ENCODE peak calls at places on chromosome 10, in six cellular contexts. One of them, this sample, is unnamed.
A peak's percentile ranks its signal among the peaks of the same experiment; 100 is the strongest.

GRCh38 chr10:16967000-16967865 is 150.0 kb upstream of the RSU1 start:
- DNase-seq in NCI-H748 treated with DMSO at 0.1 percent for 48 hours: no peak
- DNase-seq in ELF-1: no peak
- DNase-seq in SK-N-SH: no peak
- DNase-seq in amniotic epithelial cell: peak; percentile 20
- DNase-seq in mucosa of descending colon: no peak
- DNase-seq in this sample: no peak

GRCh38 chr10:49177391-49178355 is 10.5 kb downstream of the TMEM273 start:
- DNase-seq in mucosa of descending colon: no peak
- DNase-seq in amniotic epithelial cell: peak; percentile 57
- DNase-seq in SK-N-SH: no peak
- DNase-seq in ELF-1: no peak
- DNase-seq in NCI-H748 treated with DMSO at 0.1 percent for 48 hours: no peak
- DNase-seq in this sample: no peak

GRCh38 chr10:80277016-80277415 is 12.4 kb downstream of the MAT1A start:
- DNase-seq in ELF-1: no peak
- DNase-seq in SK-N-SH: no peak
- DNase-seq in NCI-H748 treated with DMSO at 0.1 percent for 48 hours: no peak
- DNase-seq in mucosa of descending colon: no peak
- DNase-seq in amniotic epithelial cell: no peak
- DNase-seq in this sample: no peak

GRCh38 chr10:19412531-19412930 is 363.9 kb downstream of the MALRD1 start:
- DNase-seq in amniotic epithelial cell: peak; percentile 68
- DNase-seq in mucosa of descending colon: no peak
- DNase-seq in NCI-H748 treated with DMSO at 0.1 percent for 48 hours: no peak
- DNase-seq in SK-N-SH: peak; percentile 19
- DNase-seq in ELF-1: peak; percentile 16
- DNase-seq in this sample: peak; percentile 9

GRCh38 chr10:84574101-84574500 is 245.7 kb downstream of the CCSER2 start:
- DNase-seq in mucosa of descending colon: no peak
- DNase-seq in amniotic epithelial cell: no peak
- DNase-seq in SK-N-SH: no peak
- DNase-seq in ELF-1: peak; percentile 7
- DNase-seq in NCI-H748 treated with DMSO at 0.1 percent for 48 hours: no peak
- DNase-seq in this sample: no peak

GRCh38 chr10:11683529-11684320 is 58.5 kb upstream of the ECHDC3 start:
- DNase-seq in NCI-H748 treated with DMSO at 0.1 percent for 48 hours: peak; percentile 3
- DNase-seq in SK-N-SH: no peak
- DNase-seq in amniotic epithelial cell: no peak
- DNase-seq in ELF-1: no peak
- DNase-seq in mucosa of descending colon: peak; percentile 63
- DNase-seq in this sample: no peak

GRCh38 chr10:3241128-3242057 is 68.8 kb upstream of the PITRM1 start:
- DNase-seq in amniotic epithelial cell: no peak
- DNase-seq in NCI-H748 treated with DMSO at 0.1 percent for 48 hours: no peak
- DNase-seq in ELF-1: no peak
- DNase-seq in mucosa of descending colon: no peak
- DNase-seq in SK-N-SH: no peak
- DNase-seq in this sample: no peak

GRCh38 chr10:47137311-47137851 is 162.6 kb upstream of the GDF10 start:
- DNase-seq in SK-N-SH: no peak
- DNase-seq in amniotic epithelial cell: peak; percentile 91
- DNase-seq in NCI-H748 treated with DMSO at 0.1 percent for 48 hours: no peak
- DNase-seq in mucosa of descending colon: no peak
- DNase-seq in ELF-1: no peak
- DNase-seq in this sample: no peak

GRCh38 chr10:31698169-31698890 is 230.3 kb downstream of the ARHGAP12 start:
- DNase-seq in ELF-1: no peak
- DNase-seq in amniotic epithelial cell: peak; percentile 94
- DNase-seq in mucosa of descending colon: no peak
- DNase-seq in SK-N-SH: no peak
- DNase-seq in NCI-H748 treated with DMSO at 0.1 percent for 48 hours: no peak
- DNase-seq in this sample: no peak

GRCh38 chr10:62512732-62513475 is 138.7 kb downstream of the ZNF365 start:
- DNase-seq in NCI-H748 treated with DMSO at 0.1 percent for 48 hours: no peak
- DNase-seq in mucosa of descending colon: no peak
- DNase-seq in ELF-1: no peak
- DNase-seq in SK-N-SH: no peak
- DNase-seq in amniotic epithelial cell: no peak
- DNase-seq in this sample: no peak

GRCh38 chr10:11301571-11302111 is 284.0 kb downstream of the CELF2 start:
- DNase-seq in SK-N-SH: no peak
- DNase-seq in amniotic epithelial cell: no peak
- DNase-seq in mucosa of descending colon: no peak
- DNase-seq in ELF-1: no peak
- DNase-seq in NCI-H748 treated with DMSO at 0.1 percent for 48 hours: no peak
- DNase-seq in this sample: no peak

GRCh38 chr10:11204355-11204879 is 186.7 kb downstream of the CELF2 start:
- DNase-seq in NCI-H748 treated with DMSO at 0.1 percent for 48 hours: no peak
- DNase-seq in SK-N-SH: no peak
- DNase-seq in mucosa of descending colon: no peak
- DNase-seq in ELF-1: peak; percentile 61
- DNase-seq in amniotic epithelial cell: no peak
- DNase-seq in this sample: no peak

GRCh38 chr10:121303273-121303890 is 294.9 kb downstream of the FGFR2 start:
- DNase-seq in amniotic epithelial cell: no peak
- DNase-seq in ELF-1: no peak
- DNase-seq in NCI-H748 treated with DMSO at 0.1 percent for 48 hours: no peak
- DNase-seq in SK-N-SH: no peak
- DNase-seq in mucosa of descending colon: no peak
- DNase-seq in this sample: no peak

GRCh38 chr10:33963656-33964175 is 629.2 kb upstream of the NRP1 start:
- DNase-seq in ELF-1: no peak
- DNase-seq in amniotic epithelial cell: no peak
- DNase-seq in NCI-H748 treated with DMSO at 0.1 percent for 48 hours: no peak
- DNase-seq in mucosa of descending colon: no peak
- DNase-seq in SK-N-SH: no peak
- DNase-seq in this sample: no peak

GRCh38 chr10:132319853-132320669 is 11.9 kb upstream of the LRRC27 start:
- DNase-seq in mucosa of descending colon: no peak
- DNase-seq in amniotic epithelial cell: peak; percentile 89
- DNase-seq in SK-N-SH: no peak
- DNase-seq in ELF-1: no peak
- DNase-seq in NCI-H748 treated with DMSO at 0.1 percent for 48 hours: no peak
- DNase-seq in this sample: no peak

GRCh38 chr10:19847321-19847720 is 31.1 kb downstream of the PLXDC2 start:
- DNase-seq in SK-N-SH: no peak
- DNase-seq in amniotic epithelial cell: peak; percentile 97
- DNase-seq in mucosa of descending colon: no peak
- DNase-seq in ELF-1: no peak
- DNase-seq in NCI-H748 treated with DMSO at 0.1 percent for 48 hours: no peak
- DNase-seq in this sample: no peak

GRCh38 chr10:111379521-111379920 is 302.7 kb downstream of the ADRA2A start:
- DNase-seq in mucosa of descending colon: no peak
- DNase-seq in ELF-1: no peak
- DNase-seq in SK-N-SH: no peak
- DNase-seq in amniotic epithelial cell: no peak
- DNase-seq in NCI-H748 treated with DMSO at 0.1 percent for 48 hours: no peak
- DNase-seq in this sample: no peak

GRCh38 chr10:50636576-50636975 is 12.8 kb upstream of the SGMS1 start:
- DNase-seq in NCI-H748 treated with DMSO at 0.1 percent for 48 hours: no peak
- DNase-seq in amniotic epithelial cell: no peak
- DNase-seq in ELF-1: no peak
- DNase-seq in SK-N-SH: no peak
- DNase-seq in mucosa of descending colon: no peak
- DNase-seq in this sample: no peak

GRCh38 chr10:34078798-34079470 is 736.2 kb downstream of the PARD3 start:
- DNase-seq in mucosa of descending colon: peak; percentile 68
- DNase-seq in ELF-1: no peak
- DNase-seq in amniotic epithelial cell: no peak
- DNase-seq in NCI-H748 treated with DMSO at 0.1 percent for 48 hours: peak; percentile 10
- DNase-seq in SK-N-SH: no peak
- DNase-seq in this sample: no peak

GRCh38 chr10:100670828-100671479 is 74.4 kb upstream of the PAX2 start:
- DNase-seq in SK-N-SH: peak; percentile 92
- DNase-seq in amniotic epithelial cell: no peak
- DNase-seq in NCI-H748 treated with DMSO at 0.1 percent for 48 hours: no peak
- DNase-seq in ELF-1: peak; percentile 66
- DNase-seq in mucosa of descending colon: no peak
- DNase-seq in this sample: peak; percentile 66

GRCh38 chr10:77158666-77159065 is 478.9 kb downstream of the KCNMA1 start:
- DNase-seq in ELF-1: no peak
- DNase-seq in mucosa of descending colon: no peak
- DNase-seq in SK-N-SH: no peak
- DNase-seq in NCI-H748 treated with DMSO at 0.1 percent for 48 hours: no peak
- DNase-seq in amniotic epithelial cell: peak; percentile 58
- DNase-seq in this sample: no peak

GRCh38 chr10:49613160-49613881 is 516 bp upstream of the CHAT start:
- DNase-seq in ELF-1: no peak
- DNase-seq in mucosa of descending colon: no peak
- DNase-seq in SK-N-SH: no peak
- DNase-seq in amniotic epithelial cell: no peak
- DNase-seq in NCI-H748 treated with DMSO at 0.1 percent for 48 hours: no peak
- DNase-seq in this sample: no peak

GRCh38 chr10:17562572-17562971 is 54.6 kb downstream of the HACD1 start:
- DNase-seq in SK-N-SH: no peak
- DNase-seq in mucosa of descending colon: no peak
- DNase-seq in ELF-1: peak; percentile 14
- DNase-seq in NCI-H748 treated with DMSO at 0.1 percent for 48 hours: no peak
- DNase-seq in amniotic epithelial cell: peak; percentile 60
- DNase-seq in this sample: no peak

GRCh38 chr10:111085690-111086353 is 9.0 kb downstream of the ADRA2A start:
- DNase-seq in ELF-1: no peak
- DNase-seq in amniotic epithelial cell: no peak
- DNase-seq in NCI-H748 treated with DMSO at 0.1 percent for 48 hours: no peak
- DNase-seq in SK-N-SH: no peak
- DNase-seq in mucosa of descending colon: no peak
- DNase-seq in this sample: no peak

This sample was measured in BE2C.